ENCODE peak calls at places on chromosome 15, in seven cellular contexts. F, K, N, B, O, D and P are unnamed samples.

GRCh38 chr15:74799843-74800558 is 12.6 kb upstream of the LMAN1L start:
- DNase-seq in F (peak), K (peak), N (peak), B (peak), O (no peak), D (peak), P (peak)

GRCh38 chr15:26910715-26911114 is 43.9 kb downstream of the GABRA5 start:
- DNase-seq in F (no peak), K (no peak), N (no peak), B (no peak), O (no peak), D (no peak), P (no peak)

GRCh38 chr15:63288342-63288741 is 10.9 kb downstream of the APH1B start:
- DNase-seq in F (no peak), K (no peak), N (no peak), B (no peak), O (no peak), D (no peak), P (no peak)

GRCh38 chr15:101293122-101293521 is 1.9 kb downstream of the SNRPA1 start:
- DNase-seq in F (no peak), K (no peak), N (no peak), B (no peak), O (no peak), D (no peak), P (no peak)

GRCh38 chr15:63335543-63336240 is 46.0 kb downstream of the CA12 start:
- DNase-seq in F (no peak), K (no peak), N (no peak), B (no peak), O (no peak), D (no peak), P (no peak)

GRCh38 chr15:23420806-23421575 is 26.1 kb downstream of the GOLGA6L2 start:
- DNase-seq in F (no peak), K (no peak), N (no peak), B (no peak), O (no peak), D (no peak), P (no peak)

GRCh38 chr15:57041416-57041815 is 123.0 kb downstream of the TCF12 start:
- DNase-seq in F (no peak), K (no peak), N (no peak), B (no peak), O (no peak), D (no peak), P (no peak)

GRCh38 chr15:39908186-39908585 is 11.9 kb downstream of the GPR176 start:
- DNase-seq in F (no peak), K (no peak), N (peak), B (no peak), O (peak), D (no peak), P (peak)

GRCh38 chr15:90427185-90427584 is 39.1 kb downstream of the IQGAP1 start:
- DNase-seq in F (no peak), K (no peak), N (no peak), B (no peak), O (no peak), D (no peak), P (peak)

GRCh38 chr15:66565731-66566130 is at the start of gene LCTL:
- DNase-seq in F (no peak), K (no peak), N (peak), B (no peak), O (peak), D (no peak), P (peak)

GRCh38 chr15:71195242-71195641 is 80.0 kb downstream of the THSD4 start:
- DNase-seq in F (no peak), K (no peak), N (no peak), B (no peak), O (no peak), D (no peak), P (no peak)